ENCODE peak calls at places on chromosomes 5 and 9, in six cellular contexts. One of them, this sample, is unnamed.

GRCh38 chr9:89149726-89150125 is 28.9 kb downstream of the SHC3 start:
- DNase-seq in activated CD8-positive, alpha-beta memory T cell treated with anti-CD3 and anti-CD28 coated beads for 24 hours: no peak
- DNase-seq in cardiac muscle cell: no peak
- DNase-seq in NCI-H1417: no peak
- DNase-seq in uterus: no peak
- DNase-seq in activated effector memory CD4-positive, alpha-beta T cell treated with Interleukin-2 at 50 U/mL for 16 hours: no peak
- DNase-seq in this sample: no peak

GRCh38 chr5:1293416-1293996 is 1.4 kb downstream of the TERT start:
- DNase-seq in NCI-H1417: no peak
- DNase-seq in uterus: no peak
- DNase-seq in activated CD8-positive, alpha-beta memory T cell treated with anti-CD3 and anti-CD28 coated beads for 24 hours: peak
- DNase-seq in activated effector memory CD4-positive, alpha-beta T cell treated with Interleukin-2 at 50 U/mL for 16 hours: no peak
- DNase-seq in cardiac muscle cell: no peak
- DNase-seq in this sample: no peak

GRCh38 chr5:91263898-91264297 is 119.2 kb downstream of the ARRDC3 start:
- DNase-seq in cardiac muscle cell: no peak
- DNase-seq in activated effector memory CD4-positive, alpha-beta T cell treated with Interleukin-2 at 50 U/mL for 16 hours: no peak
- DNase-seq in NCI-H1417: no peak
- DNase-seq in activated CD8-positive, alpha-beta memory T cell treated with anti-CD3 and anti-CD28 coated beads for 24 hours: no peak
- DNase-seq in uterus: no peak
- DNase-seq in this sample: no peak

GRCh38 chr5:96615223-96615622 is 47.0 kb upstream of the CAST start:
- DNase-seq in cardiac muscle cell: no peak
- DNase-seq in NCI-H1417: no peak
- DNase-seq in activated effector memory CD4-positive, alpha-beta T cell treated with Interleukin-2 at 50 U/mL for 16 hours: no peak
- DNase-seq in uterus: no peak
- DNase-seq in activated CD8-positive, alpha-beta memory T cell treated with anti-CD3 and anti-CD28 coated beads for 24 hours: no peak
- DNase-seq in this sample: no peak

GRCh38 chr9:69104830-69105527 is 69.1 kb upstream of the TJP2 start:
- DNase-seq in uterus: no peak
- DNase-seq in activated CD8-positive, alpha-beta memory T cell treated with anti-CD3 and anti-CD28 coated beads for 24 hours: no peak
- DNase-seq in activated effector memory CD4-positive, alpha-beta T cell treated with Interleukin-2 at 50 U/mL for 16 hours: no peak
- DNase-seq in cardiac muscle cell: no peak
- DNase-seq in NCI-H1417: peak
- DNase-seq in this sample: no peak

GRCh38 chr9:72871685-72872084 is 81.2 kb downstream of the ALDH1A1 start:
- DNase-seq in NCI-H1417: no peak
- DNase-seq in uterus: no peak
- DNase-seq in activated effector memory CD4-positive, alpha-beta T cell treated with Interleukin-2 at 50 U/mL for 16 hours: no peak
- DNase-seq in activated CD8-positive, alpha-beta memory T cell treated with anti-CD3 and anti-CD28 coated beads for 24 hours: no peak
- DNase-seq in cardiac muscle cell: no peak
- DNase-seq in this sample: no peak

GRCh38 chr5:3218096-3218495 is 377.5 kb upstream of the IRX1 start:
- DNase-seq in activated effector memory CD4-positive, alpha-beta T cell treated with Interleukin-2 at 50 U/mL for 16 hours: no peak
- DNase-seq in NCI-H1417: no peak
- DNase-seq in cardiac muscle cell: no peak
- DNase-seq in activated CD8-positive, alpha-beta memory T cell treated with anti-CD3 and anti-CD28 coated beads for 24 hours: no peak
- DNase-seq in uterus: no peak
- DNase-seq in this sample: no peak

GRCh38 chr5:34735436-34736426 is 79.6 kb downstream of the RAI14 start:
- DNase-seq in uterus: no peak
- DNase-seq in activated effector memory CD4-positive, alpha-beta T cell treated with Interleukin-2 at 50 U/mL for 16 hours: no peak
- DNase-seq in NCI-H1417: no peak
- DNase-seq in cardiac muscle cell: no peak
- DNase-seq in activated CD8-positive, alpha-beta memory T cell treated with anti-CD3 and anti-CD28 coated beads for 24 hours: no peak
- DNase-seq in this sample: no peak

GRCh38 chr9:94881023-94881422 is 154.5 kb downstream of the AOPEP start:
- DNase-seq in cardiac muscle cell: no peak
- DNase-seq in activated CD8-positive, alpha-beta memory T cell treated with anti-CD3 and anti-CD28 coated beads for 24 hours: no peak
- DNase-seq in NCI-H1417: no peak
- DNase-seq in activated effector memory CD4-positive, alpha-beta T cell treated with Interleukin-2 at 50 U/mL for 16 hours: no peak
- DNase-seq in uterus: no peak
- DNase-seq in this sample: no peak

GRCh38 chr9:137027369-137028012 is 546 bp downstream of the ABCA2 start:
- DNase-seq in activated effector memory CD4-positive, alpha-beta T cell treated with Interleukin-2 at 50 U/mL for 16 hours: no peak
- DNase-seq in uterus: no peak
- DNase-seq in activated CD8-positive, alpha-beta memory T cell treated with anti-CD3 and anti-CD28 coated beads for 24 hours: peak
- DNase-seq in NCI-H1417: peak
- DNase-seq in cardiac muscle cell: peak
- DNase-seq in this sample: peak

GRCh38 chr5:89338935-89339334 is 456.0 kb upstream of the MEF2C start:
- DNase-seq in NCI-H1417: no peak
- DNase-seq in activated CD8-positive, alpha-beta memory T cell treated with anti-CD3 and anti-CD28 coated beads for 24 hours: no peak
- DNase-seq in activated effector memory CD4-positive, alpha-beta T cell treated with Interleukin-2 at 50 U/mL for 16 hours: no peak
- DNase-seq in cardiac muscle cell: no peak
- DNase-seq in uterus: no peak
- DNase-seq in this sample: no peak

GRCh38 chr5:135999396-136000139 is 29.2 kb upstream of the TGFBI start:
- DNase-seq in activated effector memory CD4-positive, alpha-beta T cell treated with Interleukin-2 at 50 U/mL for 16 hours: no peak
- DNase-seq in NCI-H1417: no peak
- DNase-seq in cardiac muscle cell: no peak
- DNase-seq in uterus: no peak
- DNase-seq in activated CD8-positive, alpha-beta memory T cell treated with anti-CD3 and anti-CD28 coated beads for 24 hours: no peak
- DNase-seq in this sample: no peak

GRCh38 chr9:91896513-91897121 is 53.4 kb downstream of the ROR2 start:
- DNase-seq in uterus: peak
- DNase-seq in activated effector memory CD4-positive, alpha-beta T cell treated with Interleukin-2 at 50 U/mL for 16 hours: no peak
- DNase-seq in cardiac muscle cell: peak
- DNase-seq in NCI-H1417: peak
- DNase-seq in activated CD8-positive, alpha-beta memory T cell treated with anti-CD3 and anti-CD28 coated beads for 24 hours: no peak
- DNase-seq in this sample: peak

GRCh38 chr5:169385636-169386035 is 84.7 kb upstream of the SLIT3 start:
- DNase-seq in uterus: no peak
- DNase-seq in NCI-H1417: no peak
- DNase-seq in activated CD8-positive, alpha-beta memory T cell treated with anti-CD3 and anti-CD28 coated beads for 24 hours: no peak
- DNase-seq in activated effector memory CD4-positive, alpha-beta T cell treated with Interleukin-2 at 50 U/mL for 16 hours: no peak
- DNase-seq in cardiac muscle cell: no peak
- DNase-seq in this sample: no peak

GRCh38 chr9:76717611-76718010 is 46.6 kb upstream of the PCA3 start:
- DNase-seq in activated effector memory CD4-positive, alpha-beta T cell treated with Interleukin-2 at 50 U/mL for 16 hours: no peak
- DNase-seq in activated CD8-positive, alpha-beta memory T cell treated with anti-CD3 and anti-CD28 coated beads for 24 hours: no peak
- DNase-seq in NCI-H1417: peak
- DNase-seq in uterus: no peak
- DNase-seq in cardiac muscle cell: no peak
- DNase-seq in this sample: no peak

GRCh38 chr5:128116445-128116844 is 32.9 kb downstream of the SLC12A2 start:
- DNase-seq in NCI-H1417: no peak
- DNase-seq in activated effector memory CD4-positive, alpha-beta T cell treated with Interleukin-2 at 50 U/mL for 16 hours: no peak
- DNase-seq in cardiac muscle cell: no peak
- DNase-seq in activated CD8-positive, alpha-beta memory T cell treated with anti-CD3 and anti-CD28 coated beads for 24 hours: no peak
- DNase-seq in uterus: no peak
- DNase-seq in this sample: no peak

GRCh38 chr5:167839065-167839464 is 452.4 kb upstream of the WWC1 start:
- DNase-seq in activated CD8-positive, alpha-beta memory T cell treated with anti-CD3 and anti-CD28 coated beads for 24 hours: no peak
- DNase-seq in NCI-H1417: no peak
- DNase-seq in cardiac muscle cell: no peak
- DNase-seq in uterus: no peak
- DNase-seq in activated effector memory CD4-positive, alpha-beta T cell treated with Interleukin-2 at 50 U/mL for 16 hours: no peak
- DNase-seq in this sample: no peak

GRCh38 chr9:133842174-133842573 is 104.0 kb upstream of the SARDH start:
- DNase-seq in activated effector memory CD4-positive, alpha-beta T cell treated with Interleukin-2 at 50 U/mL for 16 hours: no peak
- DNase-seq in cardiac muscle cell: peak
- DNase-seq in NCI-H1417: peak
- DNase-seq in activated CD8-positive, alpha-beta memory T cell treated with anti-CD3 and anti-CD28 coated beads for 24 hours: no peak
- DNase-seq in uterus: no peak
- DNase-seq in this sample: peak

GRCh38 chr5:19492861-19493260 is 495.1 kb downstream of the CDH18 start:
- DNase-seq in uterus: no peak
- DNase-seq in cardiac muscle cell: no peak
- DNase-seq in NCI-H1417: no peak
- DNase-seq in activated CD8-positive, alpha-beta memory T cell treated with anti-CD3 and anti-CD28 coated beads for 24 hours: no peak
- DNase-seq in activated effector memory CD4-positive, alpha-beta T cell treated with Interleukin-2 at 50 U/mL for 16 hours: no peak
- DNase-seq in this sample: no peak

GRCh38 chr5:153476767-153477166 is 13.7 kb upstream of the GRIA1 start:
- DNase-seq in activated effector memory CD4-positive, alpha-beta T cell treated with Interleukin-2 at 50 U/mL for 16 hours: no peak
- DNase-seq in uterus: no peak
- DNase-seq in cardiac muscle cell: no peak
- DNase-seq in activated CD8-positive, alpha-beta memory T cell treated with anti-CD3 and anti-CD28 coated beads for 24 hours: no peak
- DNase-seq in NCI-H1417: no peak
- DNase-seq in this sample: no peak

GRCh38 chr5:180141068-180141660 is 67.8 kb downstream of the RASGEF1C start:
- DNase-seq in activated effector memory CD4-positive, alpha-beta T cell treated with Interleukin-2 at 50 U/mL for 16 hours: no peak
- DNase-seq in uterus: no peak
- DNase-seq in cardiac muscle cell: no peak
- DNase-seq in NCI-H1417: no peak
- DNase-seq in activated CD8-positive, alpha-beta memory T cell treated with anti-CD3 and anti-CD28 coated beads for 24 hours: no peak
- DNase-seq in this sample: no peak

GRCh38 chr5:16578474-16578883 is 38.3 kb downstream of the RETREG1 start:
- DNase-seq in activated CD8-positive, alpha-beta memory T cell treated with anti-CD3 and anti-CD28 coated beads for 24 hours: no peak
- DNase-seq in activated effector memory CD4-positive, alpha-beta T cell treated with Interleukin-2 at 50 U/mL for 16 hours: no peak
- DNase-seq in NCI-H1417: peak
- DNase-seq in cardiac muscle cell: no peak
- DNase-seq in uterus: no peak
- DNase-seq in this sample: no peak

GRCh38 chr5:111853748-111854147 is 96.8 kb upstream of the NREP start:
- DNase-seq in activated CD8-positive, alpha-beta memory T cell treated with anti-CD3 and anti-CD28 coated beads for 24 hours: no peak
- DNase-seq in activated effector memory CD4-positive, alpha-beta T cell treated with Interleukin-2 at 50 U/mL for 16 hours: no peak
- DNase-seq in cardiac muscle cell: no peak
- DNase-seq in uterus: no peak
- DNase-seq in NCI-H1417: no peak
- DNase-seq in this sample: no peak

GRCh38 chr5:141705503-141705902 is 23.5 kb upstream of the ARAP3 start:
- DNase-seq in uterus: no peak
- DNase-seq in activated effector memory CD4-positive, alpha-beta T cell treated with Interleukin-2 at 50 U/mL for 16 hours: no peak
- DNase-seq in cardiac muscle cell: no peak
- DNase-seq in activated CD8-positive, alpha-beta memory T cell treated with anti-CD3 and anti-CD28 coated beads for 24 hours: no peak
- DNase-seq in NCI-H1417: no peak
- DNase-seq in this sample: no peak

GRCh38 chr9:136133191-136133958 is 14.7 kb upstream of the TMEM250 start:
- DNase-seq in NCI-H1417: peak
- DNase-seq in activated CD8-positive, alpha-beta memory T cell treated with anti-CD3 and anti-CD28 coated beads for 24 hours: no peak
- DNase-seq in cardiac muscle cell: peak
- DNase-seq in uterus: no peak
- DNase-seq in activated effector memory CD4-positive, alpha-beta T cell treated with Interleukin-2 at 50 U/mL for 16 hours: no peak
- DNase-seq in this sample: peak

GRCh38 chr5:167530548-167530947 is 760.9 kb upstream of the WWC1 start:
- DNase-seq in uterus: no peak
- DNase-seq in cardiac muscle cell: no peak
- DNase-seq in activated CD8-positive, alpha-beta memory T cell treated with anti-CD3 and anti-CD28 coated beads for 24 hours: no peak
- DNase-seq in NCI-H1417: no peak
- DNase-seq in activated effector memory CD4-positive, alpha-beta T cell treated with Interleukin-2 at 50 U/mL for 16 hours: no peak
- DNase-seq in this sample: peak

GRCh38 chr9:86470326-86470725 is 116.1 kb upstream of the TUT7 start:
- DNase-seq in uterus: no peak
- DNase-seq in NCI-H1417: no peak
- DNase-seq in activated effector memory CD4-positive, alpha-beta T cell treated with Interleukin-2 at 50 U/mL for 16 hours: no peak
- DNase-seq in cardiac muscle cell: no peak
- DNase-seq in activated CD8-positive, alpha-beta memory T cell treated with anti-CD3 and anti-CD28 coated beads for 24 hours: no peak
- DNase-seq in this sample: no peak

GRCh38 chr5:82349651-82350050 is 71.5 kb upstream of the RPS23 start:
- DNase-seq in activated CD8-positive, alpha-beta memory T cell treated with anti-CD3 and anti-CD28 coated beads for 24 hours: peak
- DNase-seq in activated effector memory CD4-positive, alpha-beta T cell treated with Interleukin-2 at 50 U/mL for 16 hours: no peak
- DNase-seq in cardiac muscle cell: peak
- DNase-seq in uterus: no peak
- DNase-seq in NCI-H1417: no peak
- DNase-seq in this sample: peak

GRCh38 chr5:66567474-66567873 is 28.7 kb upstream of the MAST4 start:
- DNase-seq in activated effector memory CD4-positive, alpha-beta T cell treated with Interleukin-2 at 50 U/mL for 16 hours: no peak
- DNase-seq in activated CD8-positive, alpha-beta memory T cell treated with anti-CD3 and anti-CD28 coated beads for 24 hours: no peak
- DNase-seq in NCI-H1417: no peak
- DNase-seq in cardiac muscle cell: no peak
- DNase-seq in uterus: no peak
- DNase-seq in this sample: no peak

GRCh38 chr5:135821061-135821781 is 13.2 kb upstream of the SLC25A48 start:
- DNase-seq in NCI-H1417: peak
- DNase-seq in cardiac muscle cell: no peak
- DNase-seq in activated CD8-positive, alpha-beta memory T cell treated with anti-CD3 and anti-CD28 coated beads for 24 hours: no peak
- DNase-seq in activated effector memory CD4-positive, alpha-beta T cell treated with Interleukin-2 at 50 U/mL for 16 hours: no peak
- DNase-seq in uterus: no peak
- DNase-seq in this sample: no peak

GRCh38 chr5:169988947-169989346 is 8.7 kb upstream of the INSYN2B start:
- DNase-seq in activated CD8-positive, alpha-beta memory T cell treated with anti-CD3 and anti-CD28 coated beads for 24 hours: no peak
- DNase-seq in cardiac muscle cell: no peak
- DNase-seq in activated effector memory CD4-positive, alpha-beta T cell treated with Interleukin-2 at 50 U/mL for 16 hours: no peak
- DNase-seq in NCI-H1417: no peak
- DNase-seq in uterus: no peak
- DNase-seq in this sample: no peak

GRCh38 chr5:109903061-109903460 is 213.3 kb downstream of the MAN2A1 start:
- DNase-seq in uterus: no peak
- DNase-seq in cardiac muscle cell: no peak
- DNase-seq in activated CD8-positive, alpha-beta memory T cell treated with anti-CD3 and anti-CD28 coated beads for 24 hours: no peak
- DNase-seq in NCI-H1417: no peak
- DNase-seq in activated effector memory CD4-positive, alpha-beta T cell treated with Interleukin-2 at 50 U/mL for 16 hours: no peak
- DNase-seq in this sample: no peak

GRCh38 chr9:13520069-13520468 is 240.6 kb upstream of the MPDZ start:
- DNase-seq in NCI-H1417: no peak
- DNase-seq in activated effector memory CD4-positive, alpha-beta T cell treated with Interleukin-2 at 50 U/mL for 16 hours: no peak
- DNase-seq in activated CD8-positive, alpha-beta memory T cell treated with anti-CD3 and anti-CD28 coated beads for 24 hours: no peak
- DNase-seq in cardiac muscle cell: no peak
- DNase-seq in uterus: no peak
- DNase-seq in this sample: no peak

GRCh38 chr5:150147580-150148407 is 7.9 kb downstream of the PDGFRB start:
- DNase-seq in activated effector memory CD4-positive, alpha-beta T cell treated with Interleukin-2 at 50 U/mL for 16 hours: no peak
- DNase-seq in cardiac muscle cell: no peak
- DNase-seq in activated CD8-positive, alpha-beta memory T cell treated with anti-CD3 and anti-CD28 coated beads for 24 hours: no peak
- DNase-seq in NCI-H1417: no peak
- DNase-seq in uterus: no peak
- DNase-seq in this sample: no peak

GRCh38 chr9:8822667-8823025 is 1023.1 kb upstream of the DMAC1 start:
- DNase-seq in activated effector memory CD4-positive, alpha-beta T cell treated with Interleukin-2 at 50 U/mL for 16 hours: no peak
- DNase-seq in NCI-H1417: no peak
- DNase-seq in cardiac muscle cell: no peak
- DNase-seq in activated CD8-positive, alpha-beta memory T cell treated with anti-CD3 and anti-CD28 coated beads for 24 hours: no peak
- DNase-seq in uterus: no peak
- DNase-seq in this sample: no peak

GRCh38 chr9:124137009-124137943 is 120.5 kb upstream of the NEK6 start:
- DNase-seq in cardiac muscle cell: no peak
- DNase-seq in activated CD8-positive, alpha-beta memory T cell treated with anti-CD3 and anti-CD28 coated beads for 24 hours: no peak
- DNase-seq in NCI-H1417: no peak
- DNase-seq in uterus: no peak
- DNase-seq in activated effector memory CD4-positive, alpha-beta T cell treated with Interleukin-2 at 50 U/mL for 16 hours: no peak
- DNase-seq in this sample: no peak

This sample was measured in nephron progenitor cell.